ENCODE peak calls at places on chromosomes 1 and 21, in five cellular contexts. P is neural progenitor cell, K is uterus, I is endodermal cell, F is right lobe of liver. Q is an unnamed sample.

GRCh38 chr1:230332429-230333088 is 93.6 kb downstream of the PGBD5 start:
- DNase-seq in P (peak; percentile 61), K (no peak), I (peak; percentile 74), F (no peak), Q (no peak)

GRCh38 chr21:41952568-41953248 is 1.1 kb downstream of the C2CD2 start:
- DNase-seq in P (peak; percentile 34), K (no peak), I (peak; percentile 71), F (no peak), Q (no peak)

GRCh38 chr1:9542425-9542824 is 3.2 kb downstream of the SLC25A33 start:
- DNase-seq in P (no peak), K (no peak), I (no peak), F (no peak), Q (no peak)

GRCh38 chr21:35324372-35325220 is 275.5 kb upstream of the RUNX1 start:
- DNase-seq in P (no peak), K (no peak), I (no peak), F (no peak), Q (no peak)

GRCh38 chr21:35102488-35103407 is 53.6 kb upstream of the RUNX1 start:
- DNase-seq in P (no peak), K (no peak), I (no peak), F (peak; percentile 24), Q (no peak)

GRCh38 chr1:240999826-241000225 is 357.2 kb downstream of the RGS7 start:
- DNase-seq in P (no peak), K (no peak), I (no peak), F (no peak), Q (no peak)

GRCh38 chr21:18244721-18245486 is at the start of gene CHODL:
- DNase-seq in P (peak; percentile 49), K (no peak), I (peak; percentile 69), F (no peak), Q (peak; percentile 63)

GRCh38 chr1:30461640-30462039 is 261.7 kb downstream of the MATN1 start:
- DNase-seq in P (no peak), K (no peak), I (no peak), F (no peak), Q (peak; percentile 23)

GRCh38 chr1:111199881-111200801 is at the start of gene DENND2D:
- DNase-seq in P (no peak), K (no peak), I (no peak), F (peak; percentile 40), Q (peak; percentile 81)

GRCh38 chr1:30319765-30320580 is 403.4 kb downstream of the MATN1 start:
- DNase-seq in P (no peak), K (no peak), I (peak; percentile 34), F (no peak), Q (no peak)

GRCh38 chr1:30312226-30312625 is 411.2 kb downstream of the MATN1 start:
- DNase-seq in P (no peak), K (no peak), I (no peak), F (no peak), Q (no peak)

GRCh38 chr1:235397733-235398132 is 30.5 kb downstream of the TBCE start:
- DNase-seq in P (no peak), K (no peak), I (no peak), F (no peak), Q (no peak)

GRCh38 chr1:20958430-20958829 is 171.3 kb upstream of the HP1BP3 start:
- DNase-seq in P (no peak), K (no peak), I (no peak), F (no peak), Q (no peak)

GRCh38 chr1:30756206-30756544 is 1.4 kb downstream of the LAPTM5 start:
- DNase-seq in P (no peak), K (no peak), I (no peak), F (no peak), Q (no peak)

GRCh38 chr1:70674981-70675685 is 264.1 kb downstream of the CTH start:
- DNase-seq in P (no peak), K (no peak), I (peak; percentile 57), F (no peak), Q (no peak)

GRCh38 chr21:46599251-46599572 is 5.7 kb downstream of the S100B start:
- DNase-seq in P (peak; percentile 66), K (no peak), I (no peak), F (no peak), Q (no peak)

GRCh38 chr21:28636988-28637691 is 355.5 kb downstream of the LTN1 start:
- DNase-seq in P (no peak), K (no peak), I (no peak), F (no peak), Q (no peak)
- H3K4me3 ChIP-seq in P (no peak overlapping the region), K (no peak overlapping the region), I (no peak overlapping the region), F (no peak overlapping the region), Q (no peak overlapping the region)

GRCh38 chr1:201399018-201399351 is at the start of gene LAD1:
- DNase-seq in P (no peak), K (no peak), I (no peak), F (no peak), Q (no peak)
- H3K4me3 ChIP-seq in P (peak within 1 kb of the TSS; percentile 54), K (no peak within 1 kb of the TSS), I (peak within 1 kb of the TSS; percentile 71), F (peak within 1 kb of the TSS; percentile 71), Q (peak within 1 kb of the TSS; percentile 41)

DNA sequence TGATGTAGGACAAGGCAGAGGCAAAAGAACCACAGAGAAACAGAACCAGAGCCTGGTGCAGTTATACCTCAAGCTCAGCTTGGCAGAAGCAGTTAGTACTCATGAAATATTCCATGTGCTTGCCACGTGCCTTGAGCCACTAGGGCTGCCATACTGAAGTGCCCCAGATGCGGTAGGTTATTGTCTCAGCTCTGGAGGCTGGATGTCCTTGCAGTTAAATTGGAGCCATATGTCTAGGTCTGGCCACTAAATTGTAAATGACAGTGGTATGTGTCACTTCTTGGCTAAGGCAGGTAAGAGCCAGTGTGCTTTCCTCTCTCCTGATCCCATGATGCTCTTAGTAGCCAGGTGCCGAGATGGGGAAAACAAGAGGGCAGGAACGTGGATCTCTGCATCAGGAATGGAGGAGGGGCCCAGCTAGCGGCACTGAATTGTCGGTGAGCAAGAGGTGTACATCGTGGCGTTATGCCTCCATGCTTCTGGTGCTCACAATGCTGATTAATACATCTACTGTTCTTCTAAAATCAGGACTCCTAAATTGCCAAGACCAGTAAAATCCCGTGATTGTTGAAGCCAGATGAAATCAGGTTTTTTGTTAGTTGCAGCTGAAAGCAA is 73.5 kb downstream of the PSMG1 start:
- DNase-seq in P (no peak), K (no peak), I (no peak), F (no peak), Q (no peak)
- H3K4me3 ChIP-seq in P (no peak overlapping the region), K (no peak overlapping the region), I (no peak overlapping the region), F (no peak overlapping the region), Q (no peak overlapping the region)

GRCh38 chr1:47794530-47794929 is 202.7 kb downstream of the TRABD2B start:
- DNase-seq in P (no peak), K (no peak), I (no peak), F (no peak), Q (no peak)

GRCh38 chr1:47792786-47793185 is 204.4 kb downstream of the TRABD2B start:
- DNase-seq in P (no peak), K (no peak), I (no peak), F (no peak), Q (no peak)

GRCh38 chr1:47794081-47794480 is 203.1 kb downstream of the TRABD2B start:
- DNase-seq in P (no peak), K (no peak), I (no peak), F (no peak), Q (no peak)

GRCh38 chr1:47793563-47793962 is 203.6 kb downstream of the TRABD2B start:
- DNase-seq in P (no peak), K (no peak), I (no peak), F (no peak), Q (no peak)

GRCh38 chr1:47791879-47792608 is 205.1 kb downstream of the TRABD2B start:
- DNase-seq in P (no peak), K (no peak), I (no peak), F (no peak), Q (no peak)
- H3K4me3 ChIP-seq in P (no peak overlapping the region), K (no peak overlapping the region), I (no peak overlapping the region), F (no peak overlapping the region), Q (no peak overlapping the region)

DNA sequence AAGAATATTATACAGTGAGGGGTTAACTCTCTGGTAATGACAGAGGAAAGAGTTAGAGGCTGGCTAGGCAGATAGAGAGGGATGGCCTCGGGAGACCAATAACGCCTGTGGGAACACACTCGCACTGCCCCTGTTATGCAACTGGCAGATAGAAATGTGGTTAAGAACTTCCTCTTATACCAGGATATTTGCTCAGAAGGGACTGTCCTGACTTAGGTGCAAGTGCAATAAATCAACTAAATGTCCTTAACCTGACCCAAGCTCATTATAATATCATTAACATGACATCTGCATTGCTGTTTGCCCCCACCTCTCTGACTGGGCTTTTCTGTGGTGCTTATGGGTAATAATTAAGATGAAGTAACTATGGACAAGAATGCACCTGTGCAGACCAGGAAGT is 1518.0 kb downstream of the NCAM2 start:
- DNase-seq in P (no peak), K (no peak), I (no peak), F (no peak), Q (no peak)
- H3K4me3 ChIP-seq in P (no peak overlapping the region), K (no peak overlapping the region), I (no peak overlapping the region), F (no peak overlapping the region), Q (no peak overlapping the region)

GRCh38 chr21:45455321-45456013 is 50.5 kb downstream of the COL18A1 start:
- DNase-seq in P (no peak), K (no peak), I (no peak), F (peak; percentile 90), Q (no peak)
- H3K4me3 ChIP-seq in P (no peak overlapping the region), K (peak overlapping the region; percentile 40), I (no peak overlapping the region), F (peak overlapping the region; percentile 91), Q (peak overlapping the region; percentile 37)

GRCh38 chr21:44926364-44927101 is 5.8 kb upstream of the ITGB2 start:
- DNase-seq in P (no peak), K (no peak), I (peak; percentile 54), F (no peak), Q (no peak)
- H3K4me3 ChIP-seq in P (no peak overlapping the region), K (no peak overlapping the region), I (no peak overlapping the region), F (no peak overlapping the region), Q (no peak overlapping the region)

GRCh38 chr1:34176830-34177613 is at the start of gene C1orf94:
- DNase-seq in P (peak; percentile 61), K (no peak), I (peak; percentile 77), F (no peak), Q (no peak)
- H3K4me3 ChIP-seq in P (peak within 1 kb of the TSS; percentile 35), K (no peak within 1 kb of the TSS), I (no peak within 1 kb of the TSS), F (no peak within 1 kb of the TSS), Q (no peak within 1 kb of the TSS)

GRCh38 chr1:42466030-42466429 is 2.9 kb downstream of the CCDC30 start:
- DNase-seq in P (no peak), K (no peak), I (no peak), F (no peak), Q (no peak)

GRCh38 chr1:42469727-42470126 is 6.6 kb downstream of the CCDC30 start:
- DNase-seq in P (no peak), K (no peak), I (no peak), F (no peak), Q (no peak)

GRCh38 chr1:42462828-42463763 is at the start of gene CCDC30:
- DNase-seq in P (peak; percentile 99), K (peak; percentile 94), I (peak; percentile 99), F (peak; percentile 95), Q (peak; percentile 97)

GRCh38 chr1:42463906-42464305 is 820 bp downstream of the CCDC30 start:
- DNase-seq in P (no peak), K (no peak), I (no peak), F (no peak), Q (no peak)
- H3K4me3 ChIP-seq in P (peak overlapping the region; percentile 77), K (peak overlapping the region; percentile 61), I (peak overlapping the region; percentile 88), F (peak overlapping the region; percentile 71), Q (peak overlapping the region; percentile 79)

GRCh38 chr1:26410706-26411623 is at the start of gene LIN28A:
- DNase-seq in P (peak; percentile 63), K (no peak), I (peak; percentile 75), F (no peak), Q (peak; percentile 46)
- H3K4me3 ChIP-seq in P (peak within 1 kb of the TSS; percentile 90), K (no peak within 1 kb of the TSS), I (peak within 1 kb of the TSS; percentile 99), F (no peak within 1 kb of the TSS), Q (no peak within 1 kb of the TSS)